ENCODE peak calls at places on chromosomes 2 and 18, in seven cellular contexts. F, G, Z, O, U, Y and V are unnamed samples.

GRCh38 chr2:23411752-23412431 is 26.9 kb downstream of the KLHL29 start:
- DNase-seq in F (no peak), G (no peak), Z (no peak), O (no peak), U (no peak), Y (no peak), V (no peak)

GRCh38 chr18:50142441-50143120 is 52.4 kb downstream of the MYO5B start:
- DNase-seq in F (no peak), G (no peak), Z (no peak), O (no peak), U (no peak), Y (no peak), V (no peak)

GRCh38 chr2:184597571-184597980 is 753 bp upstream of the ZNF804A start:
- DNase-seq in F (peak), G (no peak), Z (no peak), O (no peak), U (peak), Y (peak), V (no peak)

GRCh38 chr2:109171444-109172334 is 42.7 kb downstream of the SH3RF3 start:
- DNase-seq in F (no peak), G (no peak), Z (peak), O (no peak), U (no peak), Y (no peak), V (peak)

GRCh38 chr2:40734797-40735196 is 282.9 kb upstream of the SLC8A1 start:
- DNase-seq in F (no peak), G (no peak), Z (no peak), O (no peak), U (no peak), Y (no peak), V (no peak)

GRCh38 chr2:240303896-240304745 is 131.3 kb upstream of the GPC1 start:
- DNase-seq in F (no peak), G (no peak), Z (no peak), O (no peak), U (no peak), Y (peak), V (peak)

GRCh38 chr2:239934571-239935171 is 90.5 kb downstream of the NDUFA10 start:
- DNase-seq in F (peak), G (peak), Z (peak), O (no peak), U (peak), Y (peak), V (peak)

GRCh38 chr2:128187032-128187654 is 96.1 kb downstream of the UGGT1 start:
- DNase-seq in F (no peak), G (no peak), Z (no peak), O (no peak), U (no peak), Y (no peak), V (no peak)

GRCh38 chr2:208306291-208306690 is 40.2 kb downstream of the PIKFYVE start:
- DNase-seq in F (no peak), G (no peak), Z (no peak), O (no peak), U (no peak), Y (no peak), V (no peak)

GRCh38 chr2:5695641-5696350 is 3.6 kb downstream of the SOX11 start:
- DNase-seq in F (peak), G (no peak), Z (no peak), O (peak), U (no peak), Y (peak), V (no peak)

GRCh38 chr2:237581751-237582746 is 8.5 kb downstream of the RAB17 start:
- DNase-seq in F (peak), G (no peak), Z (no peak), O (no peak), U (peak), Y (peak), V (no peak)

GRCh38 chr2:172096661-172097547 is 5.8 kb downstream of the DLX2 start:
- DNase-seq in F (no peak), G (peak), Z (peak), O (peak), U (no peak), Y (peak), V (no peak)

GRCh38 chr2:219408101-219409030 is 9.8 kb upstream of the DES start:
- DNase-seq in F (no peak), G (no peak), Z (no peak), O (no peak), U (no peak), Y (no peak), V (no peak)

GRCh38 chr2:129904532-129905446 is 74.7 kb upstream of the RAB6C start:
- DNase-seq in F (no peak), G (no peak), Z (no peak), O (no peak), U (no peak), Y (peak), V (no peak)

GRCh38 chr18:8610442-8610801 is 1.2 kb downstream of the RAB12 start:
- DNase-seq in F (no peak), G (no peak), Z (no peak), O (no peak), U (peak), Y (no peak), V (no peak)

GRCh38 chr2:18740428-18740827 is 151.1 kb upstream of the NT5C1B start:
- DNase-seq in F (no peak), G (no peak), Z (no peak), O (no peak), U (no peak), Y (no peak), V (peak)